ENCODE peak calls at places on chromosomes 13 and 19, in six cellular contexts. T, W, N, P, E and A are unnamed samples.

GRCh38 chr19:2739602-2740313 is at the start of gene SLC39A3:
- DNase-seq in T (peak; percentile 97), W (peak; percentile 100), N (peak; percentile 91), P (peak; percentile 98), E (peak; percentile 99), A (peak; percentile 98)

GRCh38 chr19:3434630-3435553 is 45.4 kb downstream of the SMIM24 start:
- DNase-seq in T (peak; percentile 94), W (peak; percentile 98), N (peak; percentile 47), P (peak; percentile 97), E (peak; percentile 97), A (peak; percentile 92)

GRCh38 chr13:67299072-67299635 is 69.0 kb upstream of the PCDH9 start:
- DNase-seq in T (no peak), W (no peak), N (no peak), P (no peak), E (peak; percentile 94), A (no peak)

GRCh38 chr13:106507560-106508274 is 27.7 kb downstream of the EFNB2 start:
- DNase-seq in T (no peak), W (no peak), N (peak; percentile 83), P (no peak), E (peak; percentile 96), A (no peak)

GRCh38 chr13:29754486-29754806 is 96.0 kb downstream of the UBL3 start:
- DNase-seq in T (no peak), W (no peak), N (no peak), P (no peak), E (peak; percentile 39), A (no peak)

GRCh38 chr13:44109986-44110640 is 230.4 kb downstream of the LACC1 start:
- DNase-seq in T (no peak), W (no peak), N (no peak), P (no peak), E (no peak), A (no peak)

GRCh38 chr13:29502391-29503008 is 93.0 kb downstream of the SLC7A1 start:
- DNase-seq in T (no peak), W (no peak), N (no peak), P (no peak), E (no peak), A (no peak)

GRCh38 chr19:16801599-16801998 is 27.6 kb upstream of the SIN3B start:
- DNase-seq in T (no peak), W (no peak), N (no peak), P (no peak), E (peak; percentile 48), A (no peak)

GRCh38 chr13:62092536-62092935 is 676.9 kb upstream of the PCDH20 start:
- DNase-seq in T (no peak), W (no peak), N (no peak), P (no peak), E (no peak), A (no peak)

GRCh38 chr19:47305309-47305751 is 4.3 kb upstream of the C5AR1 start:
- DNase-seq in T (no peak), W (peak; percentile 79), N (peak; percentile 41), P (peak; percentile 64), E (peak; percentile 83), A (peak; percentile 46)

GRCh38 chr19:21483589-21484170 is 21.7 kb upstream of the ZNF429 start:
- DNase-seq in T (peak; percentile 46), W (no peak), N (no peak), P (peak; percentile 51), E (peak; percentile 6), A (no peak)

GRCh38 chr13:30520571-30520970 is 54.8 kb upstream of the HMGB1 start:
- DNase-seq in T (no peak), W (no peak), N (peak; percentile 26), P (no peak), E (peak; percentile 22), A (no peak)

GRCh38 chr19:4358709-4359626 is 15.6 kb downstream of the MPND start:
- DNase-seq in T (no peak), W (no peak), N (no peak), P (no peak), E (no peak), A (no peak)

GRCh38 chr13:86946734-86947133 is 724.4 kb upstream of the SLITRK5 start:
- DNase-seq in T (no peak), W (no peak), N (no peak), P (no peak), E (no peak), A (no peak)

GRCh38 chr19:37551123-37551993 is 43.2 kb downstream of the ZNF571 start:
- DNase-seq in T (no peak), W (no peak), N (no peak), P (peak; percentile 73), E (peak; percentile 81), A (peak; percentile 59)

GRCh38 chr13:97274782-97275252 is 52.7 kb downstream of the MBNL2 start:
- DNase-seq in T (no peak), W (no peak), N (no peak), P (no peak), E (peak; percentile 72), A (no peak)

GRCh38 chr13:80979035-80979641 is 638.2 kb upstream of the SPRY2 start:
- DNase-seq in T (no peak), W (peak; percentile 42), N (peak; percentile 10), P (no peak), E (peak; percentile 90), A (peak; percentile 13)

GRCh38 chr19:39098365-39099269 is 14.4 kb downstream of the ACP7 start:
- DNase-seq in T (no peak), W (no peak), N (no peak), P (no peak), E (no peak), A (no peak)

GRCh38 chr19:51729781-51730180 is 6.0 kb upstream of the HAS1 start:
- DNase-seq in T (no peak), W (no peak), N (no peak), P (no peak), E (peak; percentile 49), A (no peak)

GRCh38 chr13:79287994-79288795 is 117.9 kb downstream of the RBM26 start:
- DNase-seq in T (no peak), W (no peak), N (no peak), P (no peak), E (no peak), A (no peak)

GRCh38 chr13:39253774-39254173 is 215.5 kb downstream of the NHLRC3 start:
- DNase-seq in T (no peak), W (no peak), N (peak; percentile 33), P (no peak), E (peak; percentile 24), A (no peak)

GRCh38 chr19:27774337-27774736 is 1438.6 kb downstream of the UQCRFS1 start:
- DNase-seq in T (no peak), W (no peak), N (no peak), P (no peak), E (no peak), A (no peak)

GRCh38 chr19:41225238-41226052 is 6.4 kb downstream of the AXL start:
- DNase-seq in T (peak; percentile 35), W (no peak), N (peak; percentile 99), P (peak; percentile 71), E (peak; percentile 99), A (no peak)

GRCh38 chr19:48255376-48256303 is at the start of gene CARD8:
- DNase-seq in T (peak; percentile 65), W (peak; percentile 67), N (no peak), P (peak; percentile 91), E (peak; percentile 92), A (peak; percentile 93)

GRCh38 chr19:49809155-49809986 is 3.7 kb downstream of the FUZ start:
- DNase-seq in T (peak; percentile 51), W (peak; percentile 49), N (no peak), P (peak; percentile 78), E (no peak), A (no peak)

GRCh38 chr13:23599083-23599925 is 29.1 kb downstream of the TNFRSF19 start:
- DNase-seq in T (no peak), W (no peak), N (no peak), P (no peak), E (no peak), A (no peak)

GRCh38 chr19:19115954-19116353 is 22.3 kb downstream of the TMEM161A start:
- DNase-seq in T (no peak), W (no peak), N (no peak), P (no peak), E (peak; percentile 25), A (peak; percentile 21)

GRCh38 chr19:45079063-45079910 is at the start of gene GEMIN7:
- DNase-seq in T (peak; percentile 55), W (peak; percentile 81), N (no peak), P (peak; percentile 73), E (peak; percentile 72), A (no peak)
- TF ChIP-seq CTCF in T (peak; percentile 25), W (peak; percentile 15), N (no peak), P (no peak), E (no peak), A (peak; percentile 22)

DNA sequence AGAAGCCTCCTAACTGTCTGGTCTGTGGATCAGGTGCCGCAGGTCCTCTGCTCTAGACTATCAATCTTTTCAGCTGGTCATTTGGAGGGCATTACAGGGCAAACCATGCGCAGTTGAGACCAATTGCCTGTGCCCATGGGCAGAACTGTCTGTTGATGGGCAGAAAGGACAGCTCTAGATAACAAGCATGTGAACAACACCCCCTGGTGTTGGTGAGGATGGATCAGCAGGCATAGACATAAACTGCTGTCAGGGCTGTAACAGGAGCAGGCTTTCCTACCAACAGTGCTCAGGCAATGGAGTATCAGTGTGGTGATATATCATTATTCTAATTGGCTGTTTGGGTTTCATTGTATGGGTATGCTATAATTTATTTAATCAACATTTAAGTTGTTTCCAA is 104.7 kb upstream of the KL start:
- DNase-seq in T (no peak), W (no peak), N (peak; percentile 21), P (peak; percentile 36), E (peak; percentile 60), A (peak; percentile 29)
- TF ChIP-seq CTCF in T (peak; percentile 16), W (no peak), N (peak; percentile 39), P (peak; percentile 26), E (peak; percentile 54), A (peak; percentile 56)

DNA sequence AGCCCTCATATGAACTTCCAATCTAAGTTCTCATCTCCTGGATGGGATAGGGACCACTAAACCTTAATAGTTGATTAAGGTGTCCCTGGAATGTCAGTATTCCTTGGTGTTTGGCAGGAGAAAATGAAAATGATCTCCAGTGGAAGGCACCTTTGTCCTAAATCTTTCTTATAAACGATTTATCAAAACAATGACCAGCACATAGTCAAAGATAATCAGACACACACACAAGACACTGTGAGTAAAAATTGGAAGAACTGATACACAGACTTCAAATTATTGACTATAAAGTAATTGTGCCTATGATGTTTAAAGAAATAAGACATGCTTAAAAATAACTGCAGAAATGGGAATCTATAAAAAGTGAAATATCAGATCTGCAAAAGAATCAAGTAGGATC is 13.7 kb downstream of the CEBPA start:
- DNase-seq in T (no peak), W (no peak), N (no peak), P (no peak), E (no peak), A (no peak)
- TF ChIP-seq CTCF in T (no peak), W (no peak), N (no peak), P (no peak), E (no peak), A (no peak)

DNA sequence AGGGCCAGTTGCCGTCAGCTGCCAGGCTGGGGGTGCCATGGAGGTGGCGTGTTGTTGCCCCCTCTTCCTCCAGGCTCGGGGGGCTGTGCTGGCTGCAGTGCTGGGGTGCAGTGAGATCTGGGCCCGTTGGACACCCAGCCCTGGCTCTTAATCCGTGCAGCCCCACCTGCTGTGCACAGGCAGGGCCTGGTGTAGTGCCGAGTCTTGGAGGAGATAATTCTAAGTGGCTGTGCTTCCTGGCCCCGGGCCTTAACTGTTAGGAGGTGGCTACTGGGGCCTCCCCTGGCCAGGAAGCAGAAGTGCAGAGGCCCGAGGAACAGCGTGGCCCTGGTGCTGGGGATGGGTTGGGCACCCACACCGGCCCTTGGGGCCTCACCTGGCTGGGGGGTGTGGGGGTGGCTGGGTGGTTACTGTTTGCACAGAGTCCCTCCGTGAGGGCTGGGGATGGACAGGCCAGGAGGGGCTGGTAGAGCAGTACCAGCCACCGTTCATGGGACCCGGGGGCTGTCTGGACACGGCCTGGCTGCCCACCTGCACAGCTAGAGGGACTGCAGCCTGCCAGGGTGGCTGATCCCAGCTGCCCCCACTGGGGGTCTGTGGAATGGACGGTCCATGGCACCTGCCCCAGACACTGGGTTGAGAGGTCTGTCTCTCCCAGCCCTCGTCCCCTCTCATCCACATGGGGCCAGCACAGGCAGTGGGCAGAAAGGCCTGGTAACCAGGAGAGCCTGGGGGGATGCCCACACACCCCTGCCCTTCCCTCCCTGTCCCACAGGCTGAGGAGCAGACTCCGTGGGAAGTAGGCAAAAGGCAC is 3.3 kb downstream of the GPX4 start:
- DNase-seq in T (no peak), W (no peak), N (no peak), P (no peak), E (peak; percentile 65), A (no peak)
- TF ChIP-seq CTCF in T (no peak), W (no peak), N (no peak), P (no peak), E (peak; percentile 11), A (no peak)